ENCODE peak calls at places on chromosomes 3 and 15, in ten cellular contexts. Q is astrocyte of the spinal cord, U is nephron progenitor cell, C is brain microvascular endothelial cell, X is choroid plexus epithelial cell, A is breast epithelium, R is lower leg skin, J is AG09309, W is A673, E is neural crest cell. N is an unnamed sample.
A peak's percentile ranks its signal among the peaks of the same experiment; 100 is the strongest.

GRCh38 chr15:76011611-76012010 is 613 bp downstream of the NRG4 start:
- DNase-seq in X (peak; percentile 17), W (no peak), C (no peak), R (no peak), Q (no peak), A (no peak), J (no peak), U (no peak), E (no peak), N (no peak)

GRCh38 chr15:99305761-99306505 is 54.7 kb downstream of the LRRC28 start:
- DNase-seq in W (peak; percentile 85), U (peak; percentile 18), R (no peak), Q (peak; percentile 87), A (peak; percentile 83), J (peak; percentile 62), E (no peak), X (peak; percentile 88), C (peak; percentile 57), N (no peak)

GRCh38 chr15:63341898-63342297 is 39.7 kb downstream of the CA12 start:
- DNase-seq in X (no peak), Q (no peak), E (no peak), A (no peak), C (no peak), W (no peak), J (no peak), R (no peak), U (no peak), N (no peak)

GRCh38 chr3:150734795-150735119 is 28.2 kb downstream of the SIAH2 start:
- DNase-seq in U (no peak), J (no peak), R (no peak), X (no peak), A (no peak), Q (no peak), W (no peak), C (no peak), E (no peak), N (no peak)

GRCh38 chr3:157174616-157175498 is 14.9 kb upstream of the CCNL1 start:
- DNase-seq in X (peak; percentile 100), U (peak; percentile 97), R (peak; percentile 100), J (peak; percentile 100), W (peak; percentile 100), E (peak; percentile 91), A (peak; percentile 98), C (peak; percentile 99), Q (peak; percentile 100), N (peak; percentile 91)

GRCh38 chr3:107133891-107134290 is 243.3 kb upstream of the CCDC54 start:
- DNase-seq in C (peak; percentile 31), A (no peak), Q (no peak), X (peak; percentile 11), E (no peak), J (no peak), U (no peak), R (no peak), W (no peak), N (no peak)

GRCh38 chr3:16478516-16478915 is 35.0 kb downstream of the RFTN1 start:
- DNase-seq in Q (peak; percentile 60), E (no peak), C (peak; percentile 75), X (peak; percentile 90), J (peak; percentile 66), U (no peak), A (no peak), W (no peak), R (no peak), N (no peak)

GRCh38 chr15:68348064-68348463 is 70.5 kb downstream of the FEM1B start:
- DNase-seq in U (no peak), R (no peak), W (no peak), X (no peak), E (no peak), Q (no peak), A (no peak), J (no peak), C (no peak), N (no peak)

GRCh38 chr3:194220776-194221735 is 85.1 kb downstream of the HES1 start:
- DNase-seq in R (peak; percentile 68), X (no peak), U (no peak), J (no peak), C (no peak), Q (no peak), W (no peak), A (no peak), E (no peak), N (no peak)

GRCh38 chr3:195254454-195255175 is 16.3 kb downstream of the XXYLT1 start:
- DNase-seq in A (no peak), R (peak; percentile 82), U (no peak), X (no peak), Q (no peak), W (no peak), E (no peak), C (no peak), J (no peak), N (no peak)

GRCh38 chr15:65286069-65286703 is 497 bp downstream of the PARP16 start:
- DNase-seq in R (no peak), Q (peak; percentile 30), X (no peak), W (peak; percentile 22), E (no peak), U (peak; percentile 67), J (no peak), A (no peak), C (no peak), N (no peak)

GRCh38 chr3:194300392-194300758 is 50.8 kb downstream of the CPN2 start:
- DNase-seq in J (no peak), W (no peak), E (no peak), C (no peak), X (no peak), U (peak; percentile 63), R (peak; percentile 95), A (peak; percentile 90), Q (peak; percentile 58), N (no peak)

GRCh38 chr3:52002768-52003167 is 7.1 kb upstream of the RPL29 start:
- DNase-seq in C (no peak), J (no peak), Q (no peak), X (no peak), W (no peak), R (no peak), A (no peak), U (no peak), E (no peak), N (no peak)

GRCh38 chr3:178439504-178439903 is 96.7 kb upstream of the KCNMB2 start:
- DNase-seq in R (no peak), X (peak; percentile 77), E (no peak), Q (peak; percentile 67), U (no peak), C (peak; percentile 62), A (no peak), W (no peak), J (peak; percentile 33), N (no peak)

GRCh38 chr3:182735672-182736071 is 57.6 kb upstream of the ATP11B start:
- DNase-seq in Q (no peak), J (peak; percentile 52), E (no peak), U (no peak), R (no peak), A (no peak), X (peak; percentile 21), W (no peak), C (no peak), N (no peak)

GRCh38 chr15:26882112-26882511 is 15.2 kb downstream of the GABRA5 start:
- DNase-seq in X (no peak), E (no peak), A (no peak), C (no peak), U (no peak), J (no peak), R (peak; percentile 60), Q (no peak), W (no peak), N (no peak)

GRCh38 chr3:150150633-150151032 is 179.9 kb upstream of the PFN2 start:
- DNase-seq in A (no peak), R (no peak), U (no peak), E (no peak), J (no peak), C (no peak), X (peak; percentile 49), W (no peak), Q (no peak), N (no peak)

GRCh38 chr15:82803793-82804574 is 1.9 kb downstream of the FSD2 start:
- DNase-seq in W (no peak), A (no peak), E (no peak), X (peak; percentile 30), C (peak; percentile 41), Q (no peak), J (no peak), U (no peak), R (no peak), N (no peak)

GRCh38 chr15:82804575-82804949 is 1.3 kb downstream of the FSD2 start:
- DNase-seq in R (no peak), C (no peak), W (no peak), E (no peak), X (no peak), A (no peak), Q (no peak), U (no peak), J (no peak), N (no peak)

GRCh38 chr15:82807920-82808633 is 1.4 kb upstream of the WHAMM start:
- DNase-seq in R (no peak), Q (no peak), U (no peak), W (no peak), X (no peak), J (no peak), A (no peak), E (no peak), C (no peak), N (no peak)

GRCh38 chr15:82808634-82809041 is 790 bp upstream of the WHAMM start:
- DNase-seq in Q (no peak), J (no peak), U (no peak), A (no peak), W (no peak), R (no peak), X (no peak), E (no peak), C (no peak), N (no peak)

GRCh38 chr15:82805994-82806406 is at the start of gene FSD2:
- DNase-seq in W (no peak), C (no peak), J (no peak), U (peak; percentile 28), A (no peak), X (no peak), R (no peak), E (no peak), Q (no peak), N (peak; percentile 32)
- TF ChIP-seq CTCF in W (no peak), C (no peak), J (no peak), U (no peak), A (no peak), X (no peak), R (no peak), E (no peak), Q (no peak), N (no peak)

GRCh38 chr15:89129816-89130134 is 41.5 kb downstream of the ABHD2 start:
- DNase-seq in W (no peak), J (no peak), X (no peak), A (no peak), U (no peak), C (no peak), Q (no peak), R (no peak), E (no peak), N (no peak)
- TF ChIP-seq CTCF in W (no peak), J (no peak), X (no peak), A (no peak), U (no peak), C (no peak), Q (no peak), R (no peak), E (peak; percentile 6), N (no peak)

GRCh38 chr3:66989860-66990696 is 8.0 kb upstream of the KBTBD8 start:
- DNase-seq in J (no peak), R (no peak), C (no peak), U (no peak), W (peak; percentile 14), X (peak; percentile 30), A (no peak), Q (no peak), E (no peak), N (no peak)
- TF ChIP-seq CTCF in J (peak; percentile 21), R (no peak), C (peak; percentile 32), U (no peak), W (no peak), X (peak; percentile 54), A (no peak), Q (peak; percentile 13), E (peak; percentile 37), N (no peak)

GRCh38 chr3:155870133-155870944 is at the start of gene GMPS:
- DNase-seq in E (peak; percentile 93), Q (peak; percentile 96), W (peak; percentile 97), J (peak; percentile 57), U (peak; percentile 97), A (peak; percentile 92), X (peak; percentile 94), R (peak; percentile 98), C (peak; percentile 84), N (peak; percentile 97)
- TF ChIP-seq CTCF in E (peak; percentile 64), Q (peak; percentile 23), W (peak; percentile 45), J (peak; percentile 35), U (no peak), A (no peak), X (peak; percentile 35), R (no peak), C (peak; percentile 29), N (no peak)

N was measured in activated B cell treated with CpG ODN at 0.5 μM for 24 hours.